ENCODE peak calls at places on chromosomes 11 and 22, in ten cellular contexts. One of them, this sample, is unnamed.
A peak's percentile ranks its signal among the peaks of the same experiment; 100 is the strongest.

GRCh38 chr11:32870676-32871075 is 21.9 kb upstream of the QSER1 start:
- DNase-seq in PC-9: peak; percentile 8
- DNase-seq in HFFc6: no peak
- DNase-seq in ovary: no peak
- DNase-seq in omental fat pad: no peak
- DNase-seq in suprapubic skin: no peak
- DNase-seq in CD8-positive, alpha-beta T cell: peak; percentile 38
- DNase-seq in heart right ventricle: peak; percentile 17
- DNase-seq in spleen: no peak
- DNase-seq in NB4: peak; percentile 47
- DNase-seq in this sample: no peak

GRCh38 chr11:113874920-113875413 is 405 bp downstream of the USP28 start:
- DNase-seq in PC-9: no peak
- DNase-seq in CD8-positive, alpha-beta T cell: peak; percentile 45
- DNase-seq in omental fat pad: peak; percentile 29
- DNase-seq in NB4: no peak
- DNase-seq in spleen: no peak
- DNase-seq in heart right ventricle: no peak
- DNase-seq in HFFc6: no peak
- DNase-seq in ovary: no peak
- DNase-seq in suprapubic skin: peak; percentile 81
- DNase-seq in this sample: no peak

GRCh38 chr11:21121991-21122390 is 452.6 kb downstream of the NELL1 start:
- DNase-seq in CD8-positive, alpha-beta T cell: no peak
- DNase-seq in NB4: no peak
- DNase-seq in suprapubic skin: no peak
- DNase-seq in spleen: no peak
- DNase-seq in omental fat pad: no peak
- DNase-seq in ovary: no peak
- DNase-seq in heart right ventricle: no peak
- DNase-seq in HFFc6: no peak
- DNase-seq in PC-9: no peak
- DNase-seq in this sample: no peak

GRCh38 chr11:92929168-92930053 is 40.0 kb upstream of the MTNR1B start:
- DNase-seq in heart right ventricle: no peak
- DNase-seq in PC-9: no peak
- DNase-seq in suprapubic skin: no peak
- DNase-seq in spleen: no peak
- DNase-seq in NB4: no peak
- DNase-seq in ovary: no peak
- DNase-seq in CD8-positive, alpha-beta T cell: no peak
- DNase-seq in omental fat pad: no peak
- DNase-seq in HFFc6: peak; percentile 69
- DNase-seq in this sample: no peak

GRCh38 chr11:132925825-132926469 is 606.4 kb downstream of the OPCML start:
- DNase-seq in omental fat pad: no peak
- DNase-seq in ovary: no peak
- DNase-seq in NB4: no peak
- DNase-seq in HFFc6: no peak
- DNase-seq in heart right ventricle: no peak
- DNase-seq in suprapubic skin: no peak
- DNase-seq in spleen: no peak
- DNase-seq in PC-9: no peak
- DNase-seq in CD8-positive, alpha-beta T cell: no peak
- DNase-seq in this sample: no peak

GRCh38 chr11:110141812-110142211 is 48.6 kb downstream of the ZC3H12C start:
- DNase-seq in spleen: no peak
- DNase-seq in HFFc6: no peak
- DNase-seq in suprapubic skin: no peak
- DNase-seq in CD8-positive, alpha-beta T cell: no peak
- DNase-seq in ovary: no peak
- DNase-seq in NB4: no peak
- DNase-seq in heart right ventricle: no peak
- DNase-seq in omental fat pad: no peak
- DNase-seq in PC-9: no peak
- DNase-seq in this sample: no peak

GRCh38 chr11:77821349-77821851 is 456 bp downstream of the AAMDC start:
- DNase-seq in PC-9: no peak
- DNase-seq in ovary: peak; percentile 40
- DNase-seq in CD8-positive, alpha-beta T cell: peak; percentile 13
- DNase-seq in suprapubic skin: no peak
- DNase-seq in HFFc6: peak; percentile 32
- DNase-seq in NB4: peak; percentile 44
- DNase-seq in heart right ventricle: peak; percentile 21
- DNase-seq in omental fat pad: no peak
- DNase-seq in spleen: peak; percentile 81
- DNase-seq in this sample: no peak

GRCh38 chr22:23591203-23591791 is 11.2 kb upstream of the IGLL1 start:
- DNase-seq in ovary: peak; percentile 95
- DNase-seq in heart right ventricle: peak; percentile 59
- DNase-seq in omental fat pad: peak; percentile 44
- DNase-seq in CD8-positive, alpha-beta T cell: peak; percentile 66
- DNase-seq in HFFc6: peak; percentile 10
- DNase-seq in spleen: peak; percentile 82
- DNase-seq in NB4: peak; percentile 73
- DNase-seq in PC-9: peak; percentile 24
- DNase-seq in suprapubic skin: no peak
- DNase-seq in this sample: peak; percentile 53

GRCh38 chr22:41405588-41405987 is 23.8 kb downstream of the TEF start:
- DNase-seq in ovary: no peak
- DNase-seq in HFFc6: no peak
- DNase-seq in NB4: no peak
- DNase-seq in omental fat pad: no peak
- DNase-seq in CD8-positive, alpha-beta T cell: no peak
- DNase-seq in suprapubic skin: no peak
- DNase-seq in heart right ventricle: no peak
- DNase-seq in spleen: peak; percentile 77
- DNase-seq in PC-9: no peak
- DNase-seq in this sample: no peak

GRCh38 chr22:31080848-31081649 is at the start of gene SMTN:
- DNase-seq in PC-9: peak; percentile 95
- DNase-seq in heart right ventricle: peak; percentile 94
- DNase-seq in spleen: peak; percentile 97
- DNase-seq in CD8-positive, alpha-beta T cell: peak; percentile 91
- DNase-seq in HFFc6: peak; percentile 79
- DNase-seq in suprapubic skin: peak; percentile 97
- DNase-seq in NB4: peak; percentile 90
- DNase-seq in ovary: peak; percentile 95
- DNase-seq in omental fat pad: peak; percentile 73
- DNase-seq in this sample: peak; percentile 87

GRCh38 chr11:130798801-130799200 is 117.5 kb downstream of the SNX19 start:
- DNase-seq in PC-9: no peak
- DNase-seq in NB4: no peak
- DNase-seq in spleen: no peak
- DNase-seq in heart right ventricle: no peak
- DNase-seq in CD8-positive, alpha-beta T cell: no peak
- DNase-seq in HFFc6: peak; percentile 22
- DNase-seq in suprapubic skin: no peak
- DNase-seq in omental fat pad: no peak
- DNase-seq in ovary: no peak
- DNase-seq in this sample: no peak

GRCh38 chr11:67646535-67647336 is 3.8 kb downstream of the ACY3 start:
- DNase-seq in PC-9: no peak
- DNase-seq in ovary: no peak
- DNase-seq in NB4: peak; percentile 91
- DNase-seq in suprapubic skin: peak; percentile 76
- DNase-seq in CD8-positive, alpha-beta T cell: peak; percentile 31
- DNase-seq in HFFc6: no peak
- DNase-seq in heart right ventricle: no peak
- DNase-seq in spleen: peak; percentile 93
- DNase-seq in omental fat pad: no peak
- DNase-seq in this sample: no peak

GRCh38 chr11:112270551-112271180 is 10.0 kb upstream of the PLET1 start:
- DNase-seq in CD8-positive, alpha-beta T cell: no peak
- DNase-seq in ovary: no peak
- DNase-seq in spleen: no peak
- DNase-seq in HFFc6: no peak
- DNase-seq in suprapubic skin: no peak
- DNase-seq in NB4: no peak
- DNase-seq in omental fat pad: no peak
- DNase-seq in heart right ventricle: no peak
- DNase-seq in PC-9: peak; percentile 33
- DNase-seq in this sample: no peak

GRCh38 chr11:9385288-9385902 is 943 bp downstream of the IPO7 start:
- DNase-seq in CD8-positive, alpha-beta T cell: peak; percentile 18
- DNase-seq in NB4: peak; percentile 77
- DNase-seq in spleen: no peak
- DNase-seq in ovary: no peak
- DNase-seq in suprapubic skin: no peak
- DNase-seq in HFFc6: no peak
- DNase-seq in PC-9: no peak
- DNase-seq in omental fat pad: no peak
- DNase-seq in heart right ventricle: no peak
- DNase-seq in this sample: no peak
- TF ChIP-seq CTCF in CD8-positive, alpha-beta T cell: no peak
- TF ChIP-seq CTCF in NB4: no peak
- TF ChIP-seq CTCF in spleen: no peak
- TF ChIP-seq CTCF in ovary: no peak
- TF ChIP-seq CTCF in suprapubic skin: no peak
- TF ChIP-seq CTCF in HFFc6: no peak
- TF ChIP-seq CTCF in PC-9: no peak
- TF ChIP-seq CTCF in omental fat pad: peak; percentile 7
- TF ChIP-seq CTCF in heart right ventricle: no peak
- TF ChIP-seq CTCF in this sample: no peak

GRCh38 chr22:35631597-35631996 is 14.5 kb upstream of the MB start:
- DNase-seq in ovary: no peak
- DNase-seq in PC-9: peak; percentile 37
- DNase-seq in NB4: peak; percentile 72
- DNase-seq in spleen: peak; percentile 68
- DNase-seq in heart right ventricle: no peak
- DNase-seq in HFFc6: no peak
- DNase-seq in suprapubic skin: peak; percentile 79
- DNase-seq in CD8-positive, alpha-beta T cell: peak; percentile 24
- DNase-seq in omental fat pad: no peak
- DNase-seq in this sample: no peak
- TF ChIP-seq CTCF in ovary: no peak
- TF ChIP-seq CTCF in PC-9: peak; percentile 73
- TF ChIP-seq CTCF in NB4: peak; percentile 74
- TF ChIP-seq CTCF in spleen: peak; percentile 42
- TF ChIP-seq CTCF in heart right ventricle: peak; percentile 32
- TF ChIP-seq CTCF in HFFc6: peak; percentile 74
- TF ChIP-seq CTCF in suprapubic skin: no peak
- TF ChIP-seq CTCF in CD8-positive, alpha-beta T cell: peak; percentile 21
- TF ChIP-seq CTCF in omental fat pad: no peak
- TF ChIP-seq CTCF in this sample: peak; percentile 35

DNA sequence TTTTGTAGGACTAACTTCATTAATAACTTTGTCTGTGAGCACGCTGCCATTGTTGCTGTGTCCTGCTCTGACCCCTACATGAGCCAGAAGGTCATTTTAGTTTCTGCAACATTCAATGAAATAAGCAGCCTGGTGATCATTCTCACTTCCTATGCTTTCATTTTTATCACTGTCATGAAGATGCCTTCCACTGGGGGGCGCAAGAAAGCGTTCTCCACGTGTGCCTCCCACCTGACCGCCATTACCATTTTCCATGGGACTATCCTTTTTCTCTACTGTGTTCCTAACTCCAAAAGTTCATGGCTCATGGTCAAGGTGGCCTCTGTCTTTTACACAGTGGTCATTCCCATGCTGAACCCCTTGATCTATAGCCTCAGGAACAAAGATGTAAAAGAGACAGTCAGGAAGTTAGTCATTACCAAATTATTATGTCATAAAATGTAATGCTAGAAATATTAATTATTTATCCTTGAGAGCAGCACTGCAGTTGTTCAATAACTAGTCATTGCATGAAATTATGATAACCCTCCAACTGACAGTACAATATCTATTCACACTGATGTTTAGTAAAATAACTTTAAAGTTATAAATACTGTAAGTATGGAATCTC is 46.4 kb upstream of the OR5D13 start:
- DNase-seq in CD8-positive, alpha-beta T cell: no peak
- DNase-seq in suprapubic skin: no peak
- DNase-seq in omental fat pad: no peak
- DNase-seq in NB4: peak; percentile 25
- DNase-seq in heart right ventricle: no peak
- DNase-seq in ovary: no peak
- DNase-seq in HFFc6: no peak
- DNase-seq in PC-9: peak; percentile 5
- DNase-seq in spleen: no peak
- DNase-seq in this sample: no peak
- TF ChIP-seq CTCF in CD8-positive, alpha-beta T cell: no peak
- TF ChIP-seq CTCF in suprapubic skin: no peak
- TF ChIP-seq CTCF in omental fat pad: no peak
- TF ChIP-seq CTCF in NB4: peak; percentile 38
- TF ChIP-seq CTCF in heart right ventricle: no peak
- TF ChIP-seq CTCF in ovary: no peak
- TF ChIP-seq CTCF in HFFc6: peak; percentile 13
- TF ChIP-seq CTCF in PC-9: peak; percentile 67
- TF ChIP-seq CTCF in spleen: no peak
- TF ChIP-seq CTCF in this sample: peak; percentile 38

GRCh38 chr22:48513446-48513845 is 1314.2 kb downstream of the BRD1 start:
- DNase-seq in PC-9: no peak
- DNase-seq in NB4: no peak
- DNase-seq in spleen: no peak
- DNase-seq in ovary: no peak
- DNase-seq in suprapubic skin: no peak
- DNase-seq in CD8-positive, alpha-beta T cell: no peak
- DNase-seq in HFFc6: no peak
- DNase-seq in heart right ventricle: no peak
- DNase-seq in omental fat pad: no peak
- DNase-seq in this sample: no peak

GRCh38 chr22:48510599-48510998 is 1317.1 kb downstream of the BRD1 start:
- DNase-seq in omental fat pad: no peak
- DNase-seq in ovary: no peak
- DNase-seq in PC-9: no peak
- DNase-seq in HFFc6: no peak
- DNase-seq in heart right ventricle: no peak
- DNase-seq in suprapubic skin: no peak
- DNase-seq in CD8-positive, alpha-beta T cell: no peak
- DNase-seq in spleen: no peak
- DNase-seq in NB4: no peak
- DNase-seq in this sample: no peak

GRCh38 chr22:48511781-48512327 is 1315.8 kb downstream of the BRD1 start:
- DNase-seq in omental fat pad: no peak
- DNase-seq in PC-9: no peak
- DNase-seq in spleen: no peak
- DNase-seq in HFFc6: no peak
- DNase-seq in heart right ventricle: no peak
- DNase-seq in NB4: no peak
- DNase-seq in CD8-positive, alpha-beta T cell: no peak
- DNase-seq in suprapubic skin: no peak
- DNase-seq in ovary: no peak
- DNase-seq in this sample: no peak

GRCh38 chr22:48513929-48514328 is 1313.7 kb downstream of the BRD1 start:
- DNase-seq in ovary: peak; percentile 48
- DNase-seq in HFFc6: no peak
- DNase-seq in spleen: no peak
- DNase-seq in omental fat pad: no peak
- DNase-seq in CD8-positive, alpha-beta T cell: no peak
- DNase-seq in suprapubic skin: no peak
- DNase-seq in PC-9: no peak
- DNase-seq in NB4: no peak
- DNase-seq in heart right ventricle: no peak
- DNase-seq in this sample: no peak

DNA sequence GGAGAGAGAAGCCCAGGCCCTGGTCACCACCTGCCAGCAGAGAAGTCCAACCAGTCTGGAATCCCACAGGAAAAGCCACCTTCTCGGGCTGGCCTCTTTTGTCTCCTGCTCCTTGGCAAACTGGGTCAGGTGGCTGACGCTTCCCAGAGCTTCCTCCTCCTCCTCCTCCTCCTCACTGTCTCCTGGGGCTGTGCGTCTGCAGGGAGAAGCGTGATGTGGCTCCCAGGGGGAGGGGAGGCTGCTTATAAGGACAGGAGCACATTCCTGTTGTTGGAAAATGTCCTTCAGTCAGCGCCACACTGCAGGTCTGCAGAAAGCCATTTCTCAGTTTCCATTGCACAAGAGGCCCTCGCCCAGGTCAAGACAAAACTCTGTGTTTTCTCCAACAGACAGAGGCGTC is 1316.5 kb downstream of the BRD1 start:
- DNase-seq in ovary: no peak
- DNase-seq in suprapubic skin: no peak
- DNase-seq in CD8-positive, alpha-beta T cell: no peak
- DNase-seq in heart right ventricle: no peak
- DNase-seq in spleen: no peak
- DNase-seq in NB4: no peak
- DNase-seq in omental fat pad: no peak
- DNase-seq in HFFc6: no peak
- DNase-seq in PC-9: no peak
- DNase-seq in this sample: no peak
- TF ChIP-seq CTCF in ovary: no peak
- TF ChIP-seq CTCF in suprapubic skin: no peak
- TF ChIP-seq CTCF in CD8-positive, alpha-beta T cell: no peak
- TF ChIP-seq CTCF in heart right ventricle: no peak
- TF ChIP-seq CTCF in spleen: no peak
- TF ChIP-seq CTCF in NB4: no peak
- TF ChIP-seq CTCF in omental fat pad: no peak
- TF ChIP-seq CTCF in HFFc6: no peak
- TF ChIP-seq CTCF in PC-9: no peak
- TF ChIP-seq CTCF in this sample: no peak

This sample was measured in mesothelial cell of epicardium.